ENCODE peak calls at places on chromosomes 6 and 20, in four cellular contexts. K is coronary artery, Y is astrocyte of the spinal cord, U is cardiac fibroblast. B is an unnamed sample.

GRCh38 chr6:31970604-31971271 is 1.2 kb downstream of the DXO start:
- DNase-seq in K (no peak), U (no peak), Y (no peak), B (no peak)

GRCh38 chr20:39264506-39265172 is 302.5 kb downstream of the DHX35 start:
- DNase-seq in K (no peak), Y (peak), U (peak), B (no peak)

GRCh38 chr6:46263709-46264091 is 92.9 kb upstream of the ENPP5 start:
- DNase-seq in K (no peak), U (peak), Y (peak), B (no peak)

GRCh38 chr6:27495386-27496135 is 22.7 kb upstream of the ZNF184 start:
- DNase-seq in K (no peak), Y (peak), U (peak), B (no peak)

GRCh38 chr6:167735498-167736201 is 91.1 kb upstream of the AFDN start:
- DNase-seq in K (no peak), Y (no peak), U (no peak), B (peak)

GRCh38 chr20:63821824-63822223 is 9.2 kb downstream of the ZBTB46 start:
- DNase-seq in U (no peak), K (no peak), Y (no peak), B (no peak)

GRCh38 chr6:1665214-1665613 is 55.5 kb downstream of the FOXC1 start:
- DNase-seq in Y (no peak), U (no peak), K (no peak), B (no peak)

GRCh38 chr20:62120990-62121775 is 1.1 kb upstream of the LSM14B start:
- DNase-seq in U (peak), K (no peak), Y (no peak), B (no peak)

GRCh38 chr6:147173675-147174339 is 30.4 kb upstream of the STXBP5 start:
- DNase-seq in K (no peak), U (no peak), Y (no peak), B (no peak)

GRCh38 chr6:151054304-151054703 is 185.5 kb upstream of the AKAP12 start:
- DNase-seq in U (no peak), K (no peak), Y (peak), B (peak)

GRCh38 chr20:61896058-61896961 is 169.4 kb downstream of the TAF4 start:
- DNase-seq in U (peak), K (no peak), Y (peak), B (no peak)

GRCh38 chr6:7311171-7311570 is 1.8 kb downstream of the SSR1 start:
- DNase-seq in K (no peak), Y (peak), U (no peak), B (no peak)

GRCh38 chr6:79453558-79454042 is 83.6 kb downstream of the LCA5 start:
- DNase-seq in Y (peak), U (peak), K (no peak), B (no peak)

GRCh38 chr6:90397929-90398674 is 101.5 kb upstream of the BACH2 start:
- DNase-seq in Y (no peak), K (no peak), U (no peak), B (no peak)

GRCh38 chr6:155676346-155676745 is 220.7 kb upstream of the NOX3 start:
- DNase-seq in K (no peak), Y (no peak), U (no peak), B (no peak)

GRCh38 chr20:63782521-63782971 is 43.0 kb downstream of the SLC2A4RG start:
- DNase-seq in U (no peak), Y (no peak), K (no peak), B (no peak)

GRCh38 chr6:81485395-81485794 is 267.1 kb downstream of the TENT5A start:
- DNase-seq in K (no peak), U (no peak), Y (no peak), B (no peak)

GRCh38 chr20:36852187-36852586 is 23.8 kb upstream of the TLDC2 start:
- DNase-seq in U (no peak), Y (no peak), K (no peak), B (no peak)

GRCh38 chr20:9978395-9979004 is 56.3 kb upstream of the ANKEF1 start:
- DNase-seq in U (peak), Y (peak), K (no peak), B (no peak)

GRCh38 chr6:165893431-165893830 is 230.4 kb upstream of the PDE10A start:
- DNase-seq in K (no peak), Y (no peak), U (no peak), B (no peak)

GRCh38 chr20:380763-381580 is 412 bp downstream of the TRIB3 start:
- DNase-seq in U (peak), K (no peak), Y (peak), B (peak)

GRCh38 chr6:35778437-35778836 is 2.0 kb downstream of the CLPSL2 start:
- DNase-seq in U (no peak), Y (no peak), K (no peak), B (no peak)

GRCh38 chr20:45410887-45411286 is 2.8 kb downstream of the DBNDD2 start:
- DNase-seq in K (no peak), U (no peak), Y (no peak), B (no peak)

B was measured in osteocyte.